ENCODE peak calls at places on chromosomes 7 and 10, in ten cellular contexts. F is ovary; M is astrocyte; L is spleen; E is left ventricle myocardium inferior; I is foreskin fibroblast; X is psoas muscle; D is heart right ventricle; B is kidney; Y is activated CD8-positive, alpha-beta T cell treated with anti-CD3 and anti-CD28 coated beads for 36 hours. K is an unnamed sample.

GRCh38 chr10:74801447-74801846 is 25.0 kb upstream of the KAT6B start:
- DNase-seq in L (no peak), X (no peak), B (no peak), D (no peak), M (no peak), Y (no peak), F (no peak), E (no peak), I (no peak), K (no peak)

GRCh38 chr7:142717453-142717852 is 31.8 kb upstream of the PRSS1 start:
- DNase-seq in I (no peak), Y (peak; percentile 10), E (no peak), M (no peak), L (peak; percentile 70), X (no peak), B (peak; percentile 52), D (no peak), F (no peak), K (no peak)

GRCh38 chr10:69056129-69056528 is 31.8 kb upstream of the SRGN start:
- DNase-seq in F (no peak), D (no peak), I (no peak), E (no peak), B (peak; percentile 64), Y (peak; percentile 52), M (no peak), X (no peak), L (peak; percentile 89), K (no peak)

GRCh38 chr10:110134917-110135316 is 72.5 kb upstream of the MXI1 start:
- DNase-seq in F (no peak), D (no peak), B (no peak), X (no peak), E (no peak), L (no peak), M (no peak), I (no peak), Y (no peak), K (no peak)

GRCh38 chr10:104416851-104417250 is 63.2 kb downstream of the CFAP58 start:
- DNase-seq in L (no peak), B (no peak), M (no peak), I (no peak), D (no peak), F (no peak), Y (no peak), E (no peak), X (no peak), K (no peak)

GRCh38 chr7:123649956-123650355 is 5.7 kb upstream of the LMOD2 start:
- DNase-seq in M (peak; percentile 15), F (no peak), I (no peak), X (no peak), L (no peak), D (no peak), E (no peak), Y (no peak), B (no peak), K (no peak)

GRCh38 chr10:80545258-80545881 is 7.7 kb downstream of the SH2D4B start:
- DNase-seq in D (no peak), X (no peak), F (no peak), L (no peak), I (no peak), E (no peak), B (no peak), M (no peak), Y (no peak), K (no peak)

GRCh38 chr10:25048463-25048862 is 32.1 kb downstream of the THNSL1 start:
- DNase-seq in M (no peak), B (no peak), I (no peak), E (no peak), D (no peak), X (no peak), L (no peak), F (no peak), Y (no peak), K (no peak)

GRCh38 chr7:101588131-101588935 is 40.8 kb downstream of the MYL10 start:
- DNase-seq in D (no peak), X (no peak), F (no peak), E (no peak), Y (no peak), I (no peak), B (no peak), M (no peak), L (no peak), K (no peak)

GRCh38 chr10:97165499-97165898 is 20.3 kb downstream of the SLIT1 start:
- DNase-seq in E (no peak), L (peak; percentile 49), X (no peak), F (no peak), M (no peak), B (peak; percentile 56), D (no peak), I (no peak), Y (no peak), K (no peak)

GRCh38 chr10:97163141-97163540 is 22.6 kb downstream of the SLIT1 start:
- DNase-seq in I (no peak), M (no peak), F (no peak), L (peak; percentile 48), Y (no peak), E (no peak), D (no peak), X (no peak), B (no peak), K (no peak)

GRCh38 chr10:97168645-97169044 is 17.1 kb downstream of the SLIT1 start:
- DNase-seq in D (no peak), B (no peak), E (no peak), X (no peak), I (no peak), M (no peak), Y (no peak), F (no peak), L (no peak), K (no peak)

GRCh38 chr10:97159906-97160305 is 25.9 kb downstream of the SLIT1 start:
- DNase-seq in L (peak; percentile 53), M (no peak), I (no peak), Y (no peak), B (peak; percentile 32), E (no peak), D (no peak), X (no peak), F (no peak), K (no peak)

DNA sequence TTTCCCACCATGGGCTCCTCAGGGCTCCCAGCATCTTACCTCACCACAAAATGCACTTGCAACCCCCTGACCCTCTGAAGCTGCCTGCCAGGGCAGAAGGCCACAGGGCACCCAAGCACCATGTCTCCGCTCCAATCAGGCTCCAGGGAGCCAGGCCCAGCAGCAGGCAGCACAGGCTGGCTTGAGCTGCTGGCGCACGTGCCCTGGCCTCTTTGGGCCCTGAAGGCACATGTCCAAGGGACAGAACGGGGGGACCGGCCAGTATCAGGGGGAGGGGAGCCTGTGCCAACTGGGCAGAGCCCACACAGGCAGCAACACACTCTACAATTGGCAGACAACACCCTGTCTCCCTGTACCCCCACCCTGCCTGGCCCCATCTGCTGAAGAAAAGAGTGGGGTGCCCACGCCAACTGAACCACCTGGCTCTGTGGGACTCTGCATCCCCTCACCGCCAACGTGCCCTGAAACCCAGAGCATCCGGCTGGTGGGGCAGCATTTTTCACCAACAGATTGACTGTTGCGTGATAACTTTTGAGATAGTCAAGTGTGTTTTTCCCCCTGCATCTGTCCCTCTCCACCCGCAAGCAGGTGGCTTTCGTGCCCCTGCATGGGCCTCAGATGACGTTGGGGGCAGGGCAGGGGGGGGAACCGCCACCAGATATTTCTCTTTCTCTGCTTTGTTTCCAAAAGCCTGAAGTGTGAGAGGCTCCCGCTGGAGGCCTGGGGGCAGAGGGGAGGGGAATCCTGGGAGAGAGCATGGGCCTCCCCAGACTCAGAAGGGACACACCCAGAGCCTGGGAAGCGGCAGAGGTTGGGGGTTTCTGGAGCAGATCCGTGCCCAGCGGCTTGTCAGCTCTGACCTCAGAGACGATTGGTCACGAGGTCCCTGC is 21.9 kb downstream of the SLIT1 start:
- DNase-seq in F (no peak), L (peak; percentile 57), B (peak; percentile 54), Y (no peak), D (no peak), I (no peak), M (no peak), E (no peak), X (no peak), K (no peak)
- TF ChIP-seq CTCF in F (no peak), L (no peak), B (no peak), Y (no peak), D (no peak), I (no peak), M (no peak), E (no peak), X (no peak), K (no peak)

DNA sequence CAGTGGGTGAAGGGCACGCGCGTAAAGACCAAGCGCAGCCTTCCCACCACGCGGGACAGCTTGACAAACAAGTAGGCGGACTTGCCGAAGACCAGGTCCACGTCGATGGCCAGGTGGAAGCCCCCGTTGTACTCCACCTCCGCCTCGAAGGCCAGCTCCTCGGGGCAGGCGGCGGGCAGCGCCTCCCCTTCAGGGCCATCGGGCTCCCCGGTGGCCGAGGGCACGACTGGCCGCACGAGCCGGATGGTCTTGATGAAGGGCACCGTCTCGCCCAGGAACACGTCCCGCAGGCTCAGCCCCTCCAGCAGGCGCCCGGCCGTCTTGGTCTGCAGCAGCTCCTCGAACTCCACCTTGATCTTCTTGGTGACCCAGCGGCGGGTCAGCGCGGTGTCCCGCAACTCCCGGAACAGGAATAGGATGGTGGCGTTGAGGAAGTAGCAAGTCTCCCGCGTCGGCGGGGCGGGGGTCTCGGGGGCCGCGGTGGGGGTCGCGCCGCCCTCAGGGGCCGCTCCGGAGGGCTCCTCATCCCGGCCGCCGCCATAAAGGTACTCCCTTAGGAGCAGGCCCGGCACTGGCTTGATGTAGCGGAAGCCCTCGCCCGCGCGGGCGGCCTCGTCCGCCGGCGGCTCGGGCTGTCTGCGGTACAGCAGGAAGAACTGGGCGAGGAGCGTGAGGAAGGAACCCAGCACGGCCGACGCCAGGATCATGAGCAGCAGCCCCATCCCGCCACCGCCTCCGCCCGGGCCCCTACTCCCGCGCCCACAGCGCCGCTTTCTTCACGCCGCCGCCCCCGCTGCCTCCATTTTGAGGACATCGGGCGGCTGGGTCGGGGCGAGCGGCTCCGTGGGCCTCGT is 507 bp downstream of the PDZD8 start:
- DNase-seq in L (peak; percentile 92), X (peak; percentile 63), D (peak; percentile 34), F (no peak), B (peak; percentile 85), M (peak; percentile 38), Y (peak; percentile 41), I (peak; percentile 35), E (peak; percentile 55), K (no peak)
- TF ChIP-seq CTCF in L (no peak), X (no peak), D (no peak), F (no peak), B (no peak), M (no peak), Y (no peak), I (no peak), E (no peak), K (no peak)

GRCh38 chr7:22109761-22110160 is 164.1 kb upstream of the CDCA7L start:
- DNase-seq in M (no peak), B (peak; percentile 56), X (peak; percentile 56), F (no peak), Y (peak; percentile 52), I (peak; percentile 54), D (no peak), L (no peak), E (no peak), K (no peak)
- TF ChIP-seq CTCF in M (peak; percentile 23), B (peak; percentile 14), X (no peak), F (no peak), Y (no peak), I (peak; percentile 39), D (no peak), L (no peak), E (no peak), K (no peak)

DNA sequence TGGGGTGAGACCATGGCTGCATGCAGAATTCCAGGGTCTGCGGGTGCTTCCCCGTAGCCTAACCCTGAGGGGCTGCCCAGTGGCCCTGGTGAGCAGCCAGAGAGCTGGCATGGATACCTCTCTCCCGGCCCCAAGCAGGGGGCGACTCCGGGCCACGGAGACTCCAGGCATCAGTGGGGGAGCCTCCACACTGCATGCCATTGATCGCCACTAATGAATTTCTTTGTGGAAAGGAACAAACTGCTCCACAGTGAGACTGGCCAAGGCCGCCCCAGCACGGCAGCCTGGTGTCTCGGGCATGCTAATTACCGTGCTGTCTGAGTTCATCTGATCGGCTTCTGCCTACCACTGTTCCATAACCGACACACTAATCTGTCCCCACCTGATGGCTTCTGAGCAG is 184.4 kb downstream of the GRID1 start:
- DNase-seq in E (no peak), Y (no peak), M (no peak), B (no peak), I (no peak), L (no peak), F (no peak), X (no peak), D (no peak), K (no peak)
- TF ChIP-seq CTCF in E (no peak), Y (no peak), M (no peak), B (no peak), I (no peak), L (no peak), F (no peak), X (no peak), D (no peak), K (no peak)

K was measured in chondrocyte.